ENCODE peak calls at places on chromosomes 12 and 14, in eight cellular contexts. F, E, Q, M, X, J, R and O are unnamed samples.

GRCh38 chr12:65962921-65963883 is 138.9 kb downstream of the HMGA2 start:
- DNase-seq in F (peak), E (no peak), Q (no peak), M (no peak), X (no peak), J (peak), R (peak), O (no peak)

GRCh38 chr12:70449074-70449757 is 83.1 kb downstream of the KCNMB4 start:
- DNase-seq in F (no peak), E (no peak), Q (no peak), M (no peak), X (no peak), J (no peak), R (no peak), O (no peak)

GRCh38 chr14:50542941-50543418 is 10.6 kb upstream of the MAP4K5 start:
- DNase-seq in F (peak), E (no peak), Q (no peak), M (peak), X (peak), J (peak), R (peak), O (peak)

GRCh38 chr12:104793280-104793679 is 164.8 kb downstream of the SLC41A2 start:
- DNase-seq in F (no peak), E (no peak), Q (no peak), M (peak), X (peak), J (no peak), R (no peak), O (no peak)

GRCh38 chr12:108616941-108617858 is 16.5 kb downstream of the SELPLG start:
- DNase-seq in F (no peak), E (no peak), Q (peak), M (no peak), X (peak), J (no peak), R (no peak), O (no peak)

GRCh38 chr12:92226036-92226661 is 80.5 kb upstream of the BTG1 start:
- DNase-seq in F (no peak), E (no peak), Q (no peak), M (peak), X (peak), J (no peak), R (no peak), O (no peak)

GRCh38 chr12:117333331-117334000 is 28.0 kb downstream of the NOS1 start:
- DNase-seq in F (peak), E (no peak), Q (no peak), M (no peak), X (no peak), J (peak), R (peak), O (no peak)

GRCh38 chr12:48988030-48988649 is 10.0 kb downstream of the WNT1 start:
- DNase-seq in F (peak), E (no peak), Q (no peak), M (peak), X (no peak), J (peak), R (peak), O (no peak)

GRCh38 chr14:68961781-68962584 is 17.1 kb downstream of the ACTN1 start:
- DNase-seq in F (peak), E (no peak), Q (peak), M (no peak), X (no peak), J (no peak), R (peak), O (peak)

GRCh38 chr14:105087963-105088811 is 23.0 kb upstream of the GPR132 start:
- DNase-seq in F (peak), E (no peak), Q (no peak), M (peak), X (peak), J (no peak), R (no peak), O (peak)

GRCh38 chr12:131608740-131609665 is 101.9 kb upstream of the SFSWAP start:
- DNase-seq in F (peak), E (no peak), Q (peak), M (peak), X (peak), J (peak), R (peak), O (no peak)

GRCh38 chr12:80170915-80171314 is 71.6 kb downstream of the OTOGL start:
- DNase-seq in F (no peak), E (no peak), Q (no peak), M (no peak), X (no peak), J (no peak), R (no peak), O (no peak)

GRCh38 chr12:101209319-101210302 is at the start of gene SLC5A8:
- DNase-seq in F (no peak), E (no peak), Q (no peak), M (no peak), X (no peak), J (peak), R (peak), O (peak)

GRCh38 chr12:56293785-56294184 is 6.3 kb downstream of the CS start:
- DNase-seq in F (no peak), E (no peak), Q (no peak), M (no peak), X (no peak), J (no peak), R (no peak), O (no peak)

GRCh38 chr12:1576410-1577240 is 17.8 kb downstream of the FBXL14 start:
- DNase-seq in F (peak), E (no peak), Q (no peak), M (peak), X (peak), J (peak), R (no peak), O (peak)

GRCh38 chr14:20671597-20672283 is 12.6 kb upstream of the RNASE4 start:
- DNase-seq in F (no peak), E (no peak), Q (no peak), M (no peak), X (no peak), J (no peak), R (no peak), O (no peak)

GRCh38 chr12:95470300-95470699 is 3.7 kb upstream of the METAP2 start:
- DNase-seq in F (no peak), E (no peak), Q (no peak), M (no peak), X (no peak), J (no peak), R (no peak), O (no peak)

GRCh38 chr14:78403278-78403815 is 233.2 kb downstream of the NRXN3 start:
- DNase-seq in F (no peak), E (no peak), Q (peak), M (peak), X (no peak), J (no peak), R (no peak), O (no peak)

GRCh38 chr12:57810450-57810849 is 8.1 kb downstream of the AVIL start:
- DNase-seq in F (no peak), E (no peak), Q (no peak), M (peak), X (peak), J (no peak), R (no peak), O (no peak)

GRCh38 chr12:122137681-122138080 is 36.3 kb downstream of the IL31 start:
- DNase-seq in F (no peak), E (no peak), Q (no peak), M (no peak), X (no peak), J (peak), R (no peak), O (peak)

GRCh38 chr14:68619805-68620574 is 172.9 kb downstream of the ZFP36L1 start:
- DNase-seq in F (no peak), E (no peak), Q (no peak), M (peak), X (no peak), J (no peak), R (no peak), O (no peak)